ENCODE peak calls at places on chromosomes 5 and 9, in four cellular contexts. One of them, this sample, is unnamed.

GRCh38 chr5:178487911-178488310 is 102.3 kb downstream of the COL23A1 start:
- DNase-seq in neural progenitor cell: peak
- DNase-seq in Calu3: no peak
- DNase-seq in epithelial cell of esophagus: no peak
- DNase-seq in this sample: no peak

GRCh38 chr9:121271368-121272351 is 3.7 kb downstream of the GSN start:
- DNase-seq in epithelial cell of esophagus: no peak
- DNase-seq in neural progenitor cell: no peak
- DNase-seq in Calu3: no peak
- DNase-seq in this sample: peak

GRCh38 chr5:93716453-93716852 is 24.9 kb downstream of the POU5F2 start:
- DNase-seq in neural progenitor cell: no peak
- DNase-seq in epithelial cell of esophagus: no peak
- DNase-seq in Calu3: no peak
- DNase-seq in this sample: no peak

GRCh38 chr9:70510157-70510770 is 95.8 kb upstream of the KLF9 start:
- DNase-seq in Calu3: peak
- DNase-seq in epithelial cell of esophagus: peak
- DNase-seq in neural progenitor cell: peak
- DNase-seq in this sample: peak

GRCh38 chr9:4020038-4020746 is 279.7 kb downstream of the GLIS3 start:
- DNase-seq in neural progenitor cell: no peak
- DNase-seq in epithelial cell of esophagus: peak
- DNase-seq in Calu3: no peak
- DNase-seq in this sample: peak

GRCh38 chr5:90843443-90843842 is 284.8 kb downstream of the ADGRV1 start:
- DNase-seq in Calu3: no peak
- DNase-seq in epithelial cell of esophagus: no peak
- DNase-seq in neural progenitor cell: no peak
- DNase-seq in this sample: no peak

GRCh38 chr9:127921592-127922120 is 4.8 kb upstream of the ST6GALNAC4 start:
- DNase-seq in Calu3: peak
- DNase-seq in epithelial cell of esophagus: peak
- DNase-seq in neural progenitor cell: peak
- DNase-seq in this sample: peak

GRCh38 chr5:143064207-143064606 is 294.0 kb downstream of the ARHGAP26 start:
- DNase-seq in epithelial cell of esophagus: peak
- DNase-seq in neural progenitor cell: no peak
- DNase-seq in Calu3: no peak
- DNase-seq in this sample: no peak

GRCh38 chr5:170552486-170553122 is 48.8 kb downstream of the KCNIP1 start:
- DNase-seq in Calu3: no peak
- DNase-seq in epithelial cell of esophagus: peak
- DNase-seq in neural progenitor cell: peak
- DNase-seq in this sample: peak

GRCh38 chr5:107954254-107954653 is 283.5 kb upstream of the EFNA5 start:
- DNase-seq in epithelial cell of esophagus: no peak
- DNase-seq in neural progenitor cell: no peak
- DNase-seq in Calu3: no peak
- DNase-seq in this sample: no peak

GRCh38 chr9:128723866-128724743 is at the start of gene ZDHHC12:
- DNase-seq in epithelial cell of esophagus: peak
- DNase-seq in neural progenitor cell: peak
- DNase-seq in Calu3: peak
- DNase-seq in this sample: peak

GRCh38 chr5:18220631-18221030 is 586.4 kb downstream of the TAF11L14 start:
- DNase-seq in Calu3: no peak
- DNase-seq in neural progenitor cell: no peak
- DNase-seq in epithelial cell of esophagus: peak
- DNase-seq in this sample: no peak

GRCh38 chr5:62341783-62342475 is 35.9 kb downstream of the KIF2A start:
- DNase-seq in epithelial cell of esophagus: no peak
- DNase-seq in neural progenitor cell: no peak
- DNase-seq in Calu3: no peak
- DNase-seq in this sample: no peak

GRCh38 chr5:137575847-137576246 is 76.7 kb upstream of the SPOCK1 start:
- DNase-seq in Calu3: peak
- DNase-seq in epithelial cell of esophagus: peak
- DNase-seq in neural progenitor cell: no peak
- DNase-seq in this sample: peak

GRCh38 chr5:76114192-76114795 is 31.1 kb downstream of the SV2C start:
- DNase-seq in epithelial cell of esophagus: no peak
- DNase-seq in neural progenitor cell: peak
- DNase-seq in Calu3: no peak
- DNase-seq in this sample: no peak

GRCh38 chr5:133059621-133060020 is 7.8 kb downstream of the HSPA4 start:
- DNase-seq in epithelial cell of esophagus: no peak
- DNase-seq in neural progenitor cell: no peak
- DNase-seq in Calu3: no peak
- DNase-seq in this sample: no peak

GRCh38 chr5:174636081-174636480 is 88.3 kb upstream of the MSX2 start:
- DNase-seq in epithelial cell of esophagus: no peak
- DNase-seq in neural progenitor cell: no peak
- DNase-seq in Calu3: no peak
- DNase-seq in this sample: no peak

GRCh38 chr5:80959768-80960442 is at the start of gene RASGRF2:
- DNase-seq in neural progenitor cell: peak
- DNase-seq in epithelial cell of esophagus: peak
- DNase-seq in Calu3: peak
- DNase-seq in this sample: peak

GRCh38 chr5:104928906-104929520 is 1366.4 kb upstream of the NUDT12 start:
- DNase-seq in neural progenitor cell: no peak
- DNase-seq in epithelial cell of esophagus: no peak
- DNase-seq in Calu3: no peak
- DNase-seq in this sample: no peak

GRCh38 chr9:27582794-27583193 is 9.5 kb upstream of the C9orf72 start:
- DNase-seq in Calu3: no peak
- DNase-seq in neural progenitor cell: no peak
- DNase-seq in epithelial cell of esophagus: no peak
- DNase-seq in this sample: no peak

GRCh38 chr9:110536802-110537201 is 42.7 kb downstream of the SVEP1 start:
- DNase-seq in epithelial cell of esophagus: no peak
- DNase-seq in Calu3: no peak
- DNase-seq in neural progenitor cell: no peak
- DNase-seq in this sample: peak

GRCh38 chr9:121059998-121060636 is 10.0 kb upstream of the C5 start:
- DNase-seq in Calu3: peak
- DNase-seq in neural progenitor cell: peak
- DNase-seq in epithelial cell of esophagus: peak
- DNase-seq in this sample: peak

GRCh38 chr9:136765041-136765440 is 723 bp upstream of the LCN15 start:
- DNase-seq in epithelial cell of esophagus: no peak
- DNase-seq in Calu3: no peak
- DNase-seq in neural progenitor cell: no peak
- DNase-seq in this sample: no peak

GRCh38 chr9:113011911-113012381 is at the start of gene ZNF883:
- DNase-seq in epithelial cell of esophagus: peak
- DNase-seq in neural progenitor cell: peak
- DNase-seq in Calu3: peak
- DNase-seq in this sample: peak

GRCh38 chr9:121662896-121663580 is 11.6 kb downstream of the DAB2IP start:
- DNase-seq in epithelial cell of esophagus: no peak
- DNase-seq in neural progenitor cell: no peak
- DNase-seq in Calu3: no peak
- DNase-seq in this sample: no peak

GRCh38 chr9:70586506-70586905 is 172.0 kb upstream of the KLF9 start:
- DNase-seq in epithelial cell of esophagus: no peak
- DNase-seq in neural progenitor cell: no peak
- DNase-seq in Calu3: no peak
- DNase-seq in this sample: peak

GRCh38 chr5:11306365-11306764 is 545.3 kb upstream of the DAP start:
- DNase-seq in Calu3: no peak
- DNase-seq in epithelial cell of esophagus: no peak
- DNase-seq in neural progenitor cell: no peak
- DNase-seq in this sample: no peak

GRCh38 chr5:156824800-156825199 is 25.3 kb upstream of the PPP1R2B start:
- DNase-seq in epithelial cell of esophagus: peak
- DNase-seq in Calu3: peak
- DNase-seq in neural progenitor cell: peak
- DNase-seq in this sample: peak
- TF ChIP-seq CTCF in epithelial cell of esophagus: peak
- TF ChIP-seq CTCF in Calu3: no peak
- TF ChIP-seq CTCF in neural progenitor cell: peak
- TF ChIP-seq CTCF in this sample: peak

GRCh38 chr5:136079195-136079985 is 50.6 kb downstream of the TGFBI start:
- DNase-seq in neural progenitor cell: peak
- DNase-seq in epithelial cell of esophagus: no peak
- DNase-seq in Calu3: no peak
- DNase-seq in this sample: no peak
- TF ChIP-seq CTCF in neural progenitor cell: peak
- TF ChIP-seq CTCF in epithelial cell of esophagus: peak
- TF ChIP-seq CTCF in Calu3: no peak
- TF ChIP-seq CTCF in this sample: no peak

GRCh38 chr5:139294372-139295165 is 1.0 kb downstream of the MATR3 start:
- DNase-seq in epithelial cell of esophagus: peak
- DNase-seq in Calu3: peak
- DNase-seq in neural progenitor cell: peak
- DNase-seq in this sample: peak
- TF ChIP-seq CTCF in epithelial cell of esophagus: peak
- TF ChIP-seq CTCF in Calu3: peak
- TF ChIP-seq CTCF in neural progenitor cell: peak
- TF ChIP-seq CTCF in this sample: peak

GRCh38 chr5:157471709-157472108 is 11.7 kb downstream of the NIPAL4 start:
- DNase-seq in Calu3: peak
- DNase-seq in neural progenitor cell: peak
- DNase-seq in epithelial cell of esophagus: peak
- DNase-seq in this sample: no peak

GRCh38 chr5:157476699-157477408 is 16.8 kb downstream of the NIPAL4 start:
- DNase-seq in Calu3: peak
- DNase-seq in epithelial cell of esophagus: peak
- DNase-seq in neural progenitor cell: peak
- DNase-seq in this sample: peak

GRCh38 chr5:157475432-157475831 is 15.4 kb downstream of the NIPAL4 start:
- DNase-seq in epithelial cell of esophagus: no peak
- DNase-seq in neural progenitor cell: no peak
- DNase-seq in Calu3: no peak
- DNase-seq in this sample: no peak

GRCh38 chr5:157470616-157471015 is 10.6 kb downstream of the NIPAL4 start:
- DNase-seq in Calu3: no peak
- DNase-seq in epithelial cell of esophagus: no peak
- DNase-seq in neural progenitor cell: no peak
- DNase-seq in this sample: no peak

DNA sequence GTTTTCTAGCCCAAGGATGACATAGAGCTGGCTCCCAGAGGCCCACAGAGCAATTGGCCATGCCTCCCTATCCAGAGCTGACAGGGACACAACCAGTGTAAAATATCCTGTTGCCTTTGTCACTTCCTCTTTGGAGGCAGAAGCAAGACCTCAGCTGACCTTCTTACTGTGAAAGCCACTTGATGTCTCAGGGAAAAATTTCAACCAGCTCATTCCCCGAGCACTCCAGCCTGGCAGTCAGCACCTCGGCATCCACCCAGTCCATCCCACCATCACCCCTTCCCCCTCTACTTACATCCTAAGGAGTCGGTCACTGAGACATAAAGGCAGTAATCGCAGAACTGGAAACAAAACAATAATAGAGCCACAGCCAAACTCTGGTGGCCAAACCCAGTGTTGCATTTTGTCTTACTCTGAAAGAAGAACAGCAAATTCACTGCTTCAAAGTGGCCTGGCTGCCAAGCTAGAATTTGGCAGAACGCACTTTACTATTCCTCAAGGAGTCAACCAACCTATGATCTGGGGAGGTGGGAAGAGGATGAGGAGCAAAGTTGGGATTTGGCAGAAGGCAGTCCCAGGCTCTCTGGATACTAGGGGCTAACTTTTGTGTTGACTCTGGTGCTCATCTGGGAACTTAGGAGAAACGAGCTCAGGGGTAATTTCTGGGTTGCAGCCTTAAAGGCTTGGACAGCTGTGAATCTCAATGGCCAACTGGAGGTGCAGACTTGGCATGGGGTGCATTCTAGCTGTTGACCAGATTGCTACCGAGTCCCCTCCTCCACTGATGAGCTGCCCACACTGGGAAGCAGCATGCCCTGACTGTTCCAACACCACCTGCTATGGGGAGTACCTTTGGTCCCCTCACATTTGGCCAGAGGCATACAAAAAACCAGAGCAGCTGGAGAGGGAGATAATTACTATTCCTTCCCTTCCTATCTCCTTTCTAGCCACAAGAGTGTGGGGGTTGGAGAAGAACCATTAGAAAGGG is 13.7 kb downstream of the NIPAL4 start:
- DNase-seq in epithelial cell of esophagus: no peak
- DNase-seq in neural progenitor cell: no peak
- DNase-seq in Calu3: no peak
- DNase-seq in this sample: peak
- TF ChIP-seq CTCF in epithelial cell of esophagus: no peak
- TF ChIP-seq CTCF in neural progenitor cell: no peak
- TF ChIP-seq CTCF in Calu3: no peak
- TF ChIP-seq CTCF in this sample: no peak